ENCODE peak calls at places on chromosomes 12 and 14, in six cellular contexts. G, X, Z, B, Y and L are unnamed samples.

GRCh38 chr14:37413504-37414003 is 181.5 kb downstream of the FOXA1 start:
- DNase-seq in B (no peak), Z (no peak), G (no peak), Y (no peak), X (no peak), L (no peak)

GRCh38 chr14:89237923-89238529 is 179.0 kb downstream of the FOXN3 start:
- DNase-seq in Y (no peak), G (no peak), Z (no peak), B (no peak), X (no peak), L (no peak)

GRCh38 chr14:100285021-100285912 is 21.0 kb downstream of the SLC25A29 start:
- DNase-seq in Z (no peak), Y (peak), X (peak), B (peak), G (peak), L (no peak)

GRCh38 chr14:23121401-23121800 is 2.3 kb upstream of the CEBPE start:
- DNase-seq in Z (no peak), X (peak), Y (peak), B (no peak), G (peak), L (peak)

GRCh38 chr14:104827173-104828055 is 26.5 kb downstream of the ZBTB42 start:
- DNase-seq in X (no peak), Y (peak), G (peak), B (peak), Z (no peak), L (peak)

GRCh38 chr12:6372403-6373003 is 2.9 kb downstream of the SCNN1A start:
- DNase-seq in Y (peak), G (peak), X (peak), B (peak), Z (no peak), L (peak)

GRCh38 chr12:124867389-124867930 is 3.8 kb upstream of the SCARB1 start:
- DNase-seq in B (no peak), Y (peak), G (no peak), Z (no peak), X (no peak), L (no peak)

GRCh38 chr14:41362134-41362533 is 244.5 kb upstream of the LRFN5 start:
- DNase-seq in Z (no peak), X (no peak), Y (no peak), G (no peak), B (no peak), L (no peak)

GRCh38 chr12:132065203-132065602 is 78.9 kb downstream of the DDX51 start:
- DNase-seq in B (no peak), Z (no peak), G (no peak), X (no peak), Y (no peak), L (no peak)

GRCh38 chr12:85310025-85310424 is 30.0 kb downstream of the ALX1 start:
- DNase-seq in B (no peak), X (no peak), Z (no peak), Y (no peak), G (no peak), L (no peak)

GRCh38 chr12:57899010-57899662 is 42.2 kb upstream of the ATP23 start:
- DNase-seq in G (peak), X (peak), Z (peak), B (peak), Y (peak), L (peak)

GRCh38 chr14:104971447-104972240 is 6.5 kb downstream of the AHNAK2 start:
- DNase-seq in Z (no peak), X (peak), B (no peak), Y (no peak), G (no peak), L (no peak)

GRCh38 chr14:56482306-56482705 is 97.3 kb upstream of the TMEM260 start:
- DNase-seq in Z (no peak), X (no peak), G (no peak), B (no peak), Y (no peak), L (no peak)

GRCh38 chr12:108139454-108139853 is 10.4 kb downstream of the WSCD2 start:
- DNase-seq in Z (no peak), X (no peak), Y (no peak), B (no peak), G (no peak), L (no peak)

GRCh38 chr14:93171366-93171765 is 13.3 kb downstream of the MOAP1 start:
- DNase-seq in G (no peak), Y (no peak), Z (no peak), X (no peak), B (no peak), L (no peak)

GRCh38 chr12:14885718-14886201 is at the start of gene MGP:
- DNase-seq in B (no peak), G (peak), X (peak), Y (no peak), Z (no peak), L (peak)

GRCh38 chr12:73833746-73834145 is 703.9 kb upstream of the ATXN7L3B start:
- DNase-seq in Z (no peak), X (no peak), G (no peak), Y (no peak), B (no peak), L (no peak)
- TF ChIP-seq POLR2A in Z (no peak), X (no peak), G (no peak), Y (no peak), B (no peak), L (no peak)

DNA sequence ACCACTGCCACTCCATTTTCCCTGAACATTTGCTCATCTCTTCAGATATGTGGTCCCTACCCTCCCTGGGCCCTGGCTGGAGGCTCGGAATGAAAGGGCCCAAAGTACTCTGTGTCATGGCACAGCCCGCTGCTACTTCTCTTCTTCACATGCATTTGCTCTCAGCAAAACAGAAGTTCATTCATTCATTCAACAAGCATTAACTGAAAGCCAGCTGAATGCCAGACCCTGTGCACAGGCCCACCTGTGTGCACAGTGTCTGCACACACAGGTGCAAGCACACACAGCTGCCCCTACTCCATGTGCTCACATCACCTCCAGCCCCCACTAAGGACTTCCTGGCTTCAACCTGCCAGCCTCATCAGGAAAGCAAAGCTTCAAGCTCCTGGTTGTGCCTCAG is 7.8 kb downstream of the WNT1 start:
- DNase-seq in G (no peak), Z (no peak), B (no peak), X (no peak), Y (no peak), L (no peak)
- TF ChIP-seq POLR2A in G (no peak), Z (no peak), B (no peak), X (no peak), Y (no peak), L (no peak)

GRCh38 chr12:52585001-52585400 is 11.4 kb upstream of the KRT74 start:
- DNase-seq in Y (no peak), G (no peak), Z (no peak), X (no peak), B (no peak), L (no peak)
- TF ChIP-seq POLR2A in Y (no peak), G (no peak), Z (no peak), X (no peak), B (no peak), L (no peak)

DNA sequence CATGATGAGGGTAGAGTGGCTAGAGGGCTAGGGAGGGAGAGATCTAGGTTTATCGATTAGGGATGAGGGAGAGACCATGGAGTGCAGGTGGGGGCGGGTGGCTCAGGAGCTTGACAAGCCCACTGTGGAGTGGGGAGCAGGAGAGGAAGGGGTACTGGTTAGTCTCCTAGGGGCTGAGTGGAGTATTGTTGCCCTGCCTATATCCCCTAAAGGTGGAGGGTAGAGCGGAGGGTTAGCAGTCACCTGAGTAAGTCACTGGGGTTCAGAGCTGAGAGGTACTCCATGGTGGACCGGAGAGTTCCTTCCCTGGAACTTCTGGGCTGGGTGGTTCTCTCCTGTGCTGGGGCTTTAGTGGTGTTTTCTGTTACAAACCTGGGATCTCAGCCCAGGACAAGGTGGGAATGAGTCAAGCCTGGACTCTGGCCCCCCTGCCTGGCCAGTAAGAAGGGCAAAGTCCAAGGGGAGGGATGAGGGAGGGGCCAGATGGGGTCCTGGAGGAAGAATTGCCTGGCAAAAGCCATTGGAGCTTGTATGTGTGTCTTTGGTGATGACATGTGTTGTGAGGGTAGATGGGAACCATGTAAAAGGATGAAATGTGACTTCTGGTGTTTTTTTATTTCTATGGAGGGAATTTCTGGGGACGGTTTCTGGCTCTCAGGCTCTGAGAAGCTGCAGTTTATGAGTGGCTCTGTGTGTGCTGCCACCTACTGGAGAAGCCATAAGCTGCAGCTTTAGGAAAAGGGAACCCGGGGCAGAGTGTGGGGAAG is at the start of gene CIDEB:
- DNase-seq in X (peak), B (peak), G (peak), Y (peak), Z (no peak), L (peak)
- TF ChIP-seq POLR2A in X (no peak), B (no peak), G (peak), Y (no peak), Z (peak), L (no peak)

DNA sequence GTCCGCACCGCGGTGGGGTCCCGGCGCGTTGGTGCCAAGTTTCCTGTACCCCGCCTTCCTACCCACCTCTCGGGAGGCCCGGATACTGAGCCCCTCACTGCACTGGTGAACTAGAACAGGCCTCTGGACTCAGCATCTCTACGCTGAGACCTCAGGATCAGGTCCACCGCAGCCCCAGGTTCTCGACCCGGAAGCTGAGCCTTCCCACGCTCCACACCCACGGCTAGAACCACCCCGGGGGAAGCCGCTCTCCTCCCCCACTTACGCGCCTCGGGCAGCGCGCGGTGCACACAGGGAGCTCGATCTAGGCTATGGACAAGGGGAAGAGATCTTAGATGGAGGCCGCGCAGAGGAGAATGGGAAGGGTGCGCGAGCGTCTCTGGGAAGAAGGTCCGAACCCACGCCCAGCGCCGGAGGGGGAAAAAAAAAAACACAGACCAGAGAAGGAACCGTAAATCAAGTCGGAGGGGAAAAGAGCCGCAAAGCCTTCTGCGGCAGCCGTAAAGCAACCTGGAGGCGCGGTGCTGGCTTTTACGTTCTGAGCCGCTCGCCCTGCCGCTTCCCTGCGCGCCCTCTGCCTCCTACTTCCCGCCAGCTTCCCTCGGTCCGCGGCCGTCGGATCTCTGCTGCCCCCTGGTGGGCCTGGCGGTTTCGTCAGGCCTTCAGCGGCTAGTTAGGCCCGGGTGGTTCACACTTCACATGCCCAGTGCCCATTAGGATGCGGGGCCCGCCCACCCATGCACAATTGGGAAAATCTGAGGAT is at the start of gene RAD52:
- DNase-seq in B (peak), Z (peak), G (peak), X (peak), Y (peak), L (peak)
- TF ChIP-seq POLR2A in B (peak), Z (peak), G (peak), X (peak), Y (peak), L (peak)

GRCh38 chr14:92121670-92122350 is at the start of the genes CPSF2 and NDUFB1:
- DNase-seq in X (peak), Y (peak), Z (peak), B (peak), G (peak), L (peak)
- TF ChIP-seq POLR2A in X (peak), Y (no peak), Z (peak), B (peak), G (peak), L (peak)